ENCODE peak calls at places on chromosomes 5 and 9, in five cellular contexts. L is amygdala; S is EH; Q is central memory CD4-positive, alpha-beta T cell; V is lower lobe of right lung. I is an unnamed sample.

GRCh38 chr9:115590016-115590415 is 472.1 kb upstream of the TNC start:
- DNase-seq in Q (no peak), S (peak), L (no peak), V (no peak), I (no peak)

GRCh38 chr9:27654629-27655285 is 81.5 kb upstream of the C9orf72 start:
- DNase-seq in L (peak), S (no peak), Q (no peak), V (no peak), I (no peak)

GRCh38 chr5:107979900-107980299 is 309.2 kb upstream of the EFNA5 start:
- DNase-seq in Q (no peak), V (no peak), L (no peak), S (no peak), I (no peak)

GRCh38 chr5:37774912-37775483 is 64.8 kb downstream of the GDNF start:
- DNase-seq in L (no peak), Q (no peak), V (no peak), S (peak), I (no peak)

GRCh38 chr9:88106492-88106891 is 31.8 kb downstream of the SPATA31C2 start:
- DNase-seq in V (no peak), S (peak), Q (no peak), L (no peak), I (no peak)

GRCh38 chr5:139021346-139021745 is 146.2 kb upstream of the LRRTM2 start:
- DNase-seq in L (no peak), Q (no peak), V (no peak), S (no peak), I (no peak)

GRCh38 chr9:135714242-135715055 is 12.5 kb downstream of the KCNT1 start:
- DNase-seq in Q (no peak), V (no peak), S (no peak), L (no peak), I (no peak)

GRCh38 chr9:73370053-73370452 is 218.4 kb downstream of the ANXA1 start:
- DNase-seq in S (peak), V (no peak), L (no peak), Q (no peak), I (no peak)

GRCh38 chr5:32323741-32324140 is 11.0 kb upstream of the MTMR12 start:
- DNase-seq in S (no peak), V (no peak), Q (no peak), L (no peak), I (no peak)

GRCh38 chr9:35350827-35351549 is 138.9 kb upstream of the RUSC2 start:
- DNase-seq in S (peak), Q (no peak), V (no peak), L (no peak), I (no peak)

GRCh38 chr9:90975666-90976538 is 174.3 kb downstream of the SYK start:
- DNase-seq in L (no peak), Q (no peak), V (no peak), S (no peak), I (no peak)

GRCh38 chr9:121598167-121599000 is 53.0 kb upstream of the DAB2IP start:
- DNase-seq in V (peak), S (peak), Q (no peak), L (no peak), I (peak)

GRCh38 chr5:90099099-90099498 is 310.5 kb downstream of the CETN3 start:
- DNase-seq in Q (no peak), S (no peak), L (no peak), V (no peak), I (no peak)

GRCh38 chr9:131275332-131276106 is 791 bp downstream of the FAM78A start:
- DNase-seq in S (no peak), Q (no peak), L (no peak), V (no peak), I (no peak)

GRCh38 chr9:120900821-120901220 is 23.8 kb upstream of the PHF19 start:
- DNase-seq in Q (no peak), S (no peak), V (no peak), L (no peak), I (no peak)

GRCh38 chr9:135369401-135369800 is 110.2 kb upstream of the PPP1R26 start:
- DNase-seq in V (no peak), L (no peak), Q (no peak), S (no peak), I (no peak)

GRCh38 chr5:109035470-109035869 is 287.8 kb downstream of the FER start:
- DNase-seq in L (no peak), S (peak), Q (no peak), V (no peak), I (no peak)